ENCODE peak calls at places on chromosomes 11 and 22, in five cellular contexts. G, D, B, W and L are unnamed samples.
A peak's percentile ranks its signal among the peaks of the same experiment; 100 is the strongest.

GRCh38 chr11:83766932-83767331 is 480.8 kb upstream of the CCDC90B start:
- DNase-seq in G (no peak), D (no peak), B (no peak), W (no peak), L (no peak)

GRCh38 chr11:111788464-111788863 is 22.3 kb upstream of the PPP2R1B start:
- DNase-seq in G (no peak), D (no peak), B (no peak), W (no peak), L (no peak)

GRCh38 chr11:86103808-86104207 is 34.9 kb upstream of the PICALM start:
- DNase-seq in G (no peak), D (no peak), B (no peak), W (no peak), L (no peak)

GRCh38 chr11:75273331-75273988 is 32.9 kb downstream of the TPBGL start:
- DNase-seq in G (no peak), D (peak; percentile 9), B (no peak), W (no peak), L (peak; percentile 16)

GRCh38 chr11:88799749-88800500 is 265.9 kb downstream of the GRM5 start:
- DNase-seq in G (no peak), D (no peak), B (no peak), W (no peak), L (no peak)

GRCh38 chr22:29093501-29093921 is 20.7 kb downstream of the KREMEN1 start:
- DNase-seq in G (no peak), D (no peak), B (no peak), W (peak; percentile 65), L (no peak)

GRCh38 chr11:69293819-69294505 is at the start of gene MYEOV:
- DNase-seq in G (peak; percentile 81), D (no peak), B (peak; percentile 94), W (peak; percentile 78), L (peak; percentile 67)

GRCh38 chr11:48052183-48053040 is 72.1 kb downstream of the PTPRJ start:
- DNase-seq in G (peak; percentile 25), D (no peak), B (peak; percentile 62), W (no peak), L (peak; percentile 48)

GRCh38 chr11:132844956-132845355 is 687.3 kb downstream of the OPCML start:
- DNase-seq in G (no peak), D (no peak), B (no peak), W (no peak), L (no peak)

GRCh38 chr11:12075822-12076821 is 34.3 kb upstream of the MICAL2 start:
- DNase-seq in G (peak; percentile 46), D (no peak), B (peak; percentile 97), W (no peak), L (no peak)

GRCh38 chr11:2732261-2732939 is 32.6 kb upstream of the KCNQ1OT1 start:
- DNase-seq in G (no peak), D (no peak), B (no peak), W (no peak), L (no peak)
- TF ChIP-seq EP300 in G (no peak), D (no peak), B (no peak), W (no peak), L (no peak)

DNA sequence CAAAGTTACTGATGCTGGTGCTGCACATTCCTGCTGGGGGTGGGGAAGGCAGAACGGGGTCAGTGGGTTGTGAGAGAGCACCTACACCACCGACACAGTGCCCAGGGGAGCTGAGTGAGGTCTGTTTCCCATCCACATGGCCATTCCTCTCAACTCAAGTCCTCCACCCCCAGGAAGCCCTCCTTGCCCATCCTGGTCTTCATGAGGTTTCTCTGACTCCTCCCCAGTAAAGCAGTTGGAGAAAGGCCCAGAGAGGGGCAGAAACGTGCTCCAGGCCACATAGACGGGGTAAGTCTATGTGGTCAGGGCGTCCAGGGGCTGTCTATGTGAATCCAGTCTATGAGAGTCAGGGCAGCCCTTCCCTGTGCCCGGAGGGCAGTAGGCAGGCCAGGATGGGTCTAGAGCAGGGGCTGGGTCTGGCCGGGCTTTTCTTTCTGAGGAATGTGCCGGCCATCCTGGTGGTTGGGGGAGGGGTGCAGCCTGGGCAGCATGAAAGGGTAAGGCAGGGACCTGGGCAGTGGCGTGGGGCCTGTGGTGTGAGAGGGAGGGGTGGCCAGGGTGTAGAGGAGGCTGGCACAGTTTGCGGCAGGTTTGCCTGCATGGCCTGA is 11.8 kb downstream of the GUCD1 start:
- DNase-seq in G (no peak), D (no peak), B (no peak), W (no peak), L (no peak)
- H3K27ac ChIP-seq in G (no peak overlapping the region), D (no peak overlapping the region), B (no peak overlapping the region), W (no peak overlapping the region), L (peak overlapping the region; percentile 44)

GRCh38 chr11:73310076-73310475 is 2.0 kb downstream of the ARHGEF17 start:
- DNase-seq in G (no peak), D (peak; percentile 55), B (no peak), W (no peak), L (no peak)

GRCh38 chr11:73310661-73311393 is 2.8 kb downstream of the ARHGEF17 start:
- DNase-seq in G (no peak), D (no peak), B (no peak), W (no peak), L (no peak)

GRCh38 chr11:73308003-73308962 is at the start of gene ARHGEF17:
- DNase-seq in G (peak; percentile 72), D (peak; percentile 84), B (peak; percentile 83), W (peak; percentile 91), L (peak; percentile 80)

GRCh38 chr11:73307323-73308002 is 613 bp upstream of the ARHGEF17 start:
- DNase-seq in G (peak; percentile 97), D (peak; percentile 99), B (peak; percentile 98), W (peak; percentile 97), L (peak; percentile 99)

DNA sequence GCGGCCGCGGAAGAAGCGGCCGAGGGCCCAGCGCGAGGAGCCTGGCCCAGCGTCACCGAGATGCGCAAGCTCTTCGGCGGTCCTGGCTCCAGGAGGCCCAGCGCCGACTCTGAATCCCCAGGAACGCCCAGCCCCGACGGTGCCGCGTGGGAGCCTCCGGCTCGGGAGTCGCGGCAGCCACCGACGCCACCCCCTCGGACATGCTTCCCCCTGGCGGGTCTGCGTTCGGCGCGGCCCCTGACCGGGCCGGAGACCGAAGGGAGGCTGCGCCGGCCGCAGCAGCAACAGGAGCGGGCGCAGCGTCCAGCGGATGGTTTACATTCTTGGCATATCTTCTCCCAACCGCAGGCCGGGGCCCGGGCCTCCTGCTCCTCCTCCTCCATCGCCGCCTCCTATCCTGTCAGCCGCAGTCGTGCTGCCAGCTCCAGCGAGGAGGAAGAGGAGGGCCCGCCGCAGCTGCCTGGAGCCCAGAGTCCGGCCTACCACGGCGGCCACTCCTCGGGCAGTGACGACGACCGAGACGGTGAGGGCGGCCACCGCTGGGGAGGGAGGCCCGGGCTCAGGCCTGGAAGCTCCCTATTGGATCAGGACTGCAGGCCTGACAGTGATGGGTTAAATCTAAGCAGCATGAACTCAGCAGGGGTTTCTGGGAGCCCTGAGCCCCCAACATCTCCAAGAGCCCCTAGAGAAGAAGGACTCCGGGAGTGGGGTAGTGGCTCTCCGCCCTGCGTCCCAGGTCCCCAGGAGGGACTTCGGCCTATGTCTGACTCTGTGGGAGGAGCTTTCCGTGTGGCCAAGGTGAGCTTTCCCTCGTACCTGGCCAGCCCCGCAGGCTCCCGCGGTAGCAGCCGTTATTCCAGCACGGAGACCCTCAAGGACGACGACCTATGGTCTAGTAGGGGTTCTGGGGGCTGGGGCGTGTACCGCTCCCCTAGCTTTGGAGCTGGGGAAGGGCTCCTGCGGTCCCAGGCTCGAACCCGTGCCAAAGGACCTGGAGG is 1.2 kb downstream of the ARHGEF17 start:
- DNase-seq in G (peak; percentile 84), D (peak; percentile 86), B (peak; percentile 88), W (no peak), L (peak; percentile 94)
- TF ChIP-seq EP300 in G (no peak), D (no peak), B (no peak), W (no peak), L (no peak)

GRCh38 chr11:66004186-66004585 is 1.9 kb downstream of the BANF1 start:
- DNase-seq in G (no peak), D (no peak), B (no peak), W (no peak), L (no peak)

GRCh38 chr11:66002648-66003225 is 434 bp downstream of the BANF1 start:
- DNase-seq in G (peak; percentile 68), D (peak; percentile 71), B (peak; percentile 52), W (no peak), L (peak; percentile 94)

GRCh38 chr11:66006134-66006890 is 4.0 kb downstream of the BANF1 start:
- DNase-seq in G (no peak), D (no peak), B (no peak), W (no peak), L (no peak)

GRCh38 chr11:66001941-66002647 is at the start of the genes BANF1 and EIF1AD:
- DNase-seq in G (peak; percentile 95), D (peak; percentile 92), B (peak; percentile 99), W (peak; percentile 90), L (no peak)

DNA sequence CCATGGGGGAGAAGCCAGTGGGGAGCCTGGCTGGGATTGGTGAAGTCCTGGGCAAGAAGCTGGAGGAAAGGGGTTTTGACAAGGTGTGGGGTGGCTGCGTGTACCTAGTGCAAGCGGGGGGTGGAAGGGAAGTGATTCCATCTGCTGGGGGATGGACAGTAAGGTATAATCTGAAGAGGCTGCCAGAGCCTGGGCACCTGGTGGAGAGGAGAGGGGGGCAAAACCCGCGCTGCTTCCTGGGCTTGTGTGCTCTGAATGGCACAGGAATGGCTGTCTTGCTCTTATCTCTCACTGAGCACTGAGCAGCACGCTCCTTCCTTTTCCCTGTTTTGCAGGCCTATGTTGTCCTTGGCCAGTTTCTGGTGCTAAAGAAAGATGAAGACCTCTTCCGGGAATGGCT is 988 bp downstream of the BANF1 start:
- DNase-seq in G (no peak), D (no peak), B (no peak), W (no peak), L (no peak)
- H3K27ac ChIP-seq in G (peak overlapping the region; percentile 97), D (no peak overlapping the region), B (peak overlapping the region; percentile 95), W (peak overlapping the region; percentile 98), L (peak overlapping the region; percentile 94)

GRCh38 chr11:20049231-20049630 is 111.0 kb downstream of the DBX1 start:
- DNase-seq in G (no peak), D (no peak), B (no peak), W (no peak), L (no peak)

GRCh38 chr11:20048707-20049106 is 111.6 kb downstream of the DBX1 start:
- DNase-seq in G (no peak), D (no peak), B (no peak), W (no peak), L (no peak)

GRCh38 chr11:20048246-20048645 is 112.0 kb downstream of the DBX1 start:
- DNase-seq in G (no peak), D (no peak), B (no peak), W (no peak), L (no peak)

GRCh38 chr11:20050551-20051333 is 109.5 kb downstream of the DBX1 start:
- DNase-seq in G (no peak), D (no peak), B (no peak), W (no peak), L (no peak)

DNA sequence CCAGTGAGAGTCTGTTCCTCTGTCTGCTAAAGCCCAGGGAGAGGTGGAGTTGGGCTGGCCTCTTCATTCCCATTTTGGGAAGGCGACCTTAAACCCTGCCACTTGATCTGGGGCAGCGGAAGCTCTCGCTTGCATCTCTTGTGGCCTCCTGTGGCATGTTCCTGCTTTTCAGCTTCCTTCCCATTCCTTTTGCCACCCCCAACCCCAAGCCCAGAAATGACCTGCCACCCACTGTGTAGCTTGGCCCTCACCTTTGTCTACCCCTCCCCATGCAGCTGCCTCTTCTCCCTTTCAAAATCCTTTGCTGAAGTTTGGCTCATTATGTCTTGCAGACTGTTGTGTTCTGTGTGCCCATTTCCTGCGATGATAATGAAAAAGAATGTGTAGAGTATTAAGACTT is 110.2 kb downstream of the DBX1 start:
- DNase-seq in G (no peak), D (no peak), B (no peak), W (no peak), L (no peak)
- TF ChIP-seq EP300 in G (no peak), D (no peak), B (no peak), W (no peak), L (no peak)